ENCODE peak calls at places on chromosome 2, in five cellular contexts. S is stimulated activated CD4-positive, alpha-beta T cell treated with anti-CD3 and anti-CD28 coated beads, TNF-alpha, amount 100 ng/mL, for 1 hour; X is EH; M is cardiac fibroblast; Z is RCC 7860. C is an unnamed sample.

GRCh38 chr2:239002960-239003932 is 155.4 kb downstream of the TWIST2 start:
- DNase-seq in M (peak), X (peak), Z (no peak), S (no peak), C (no peak)

GRCh38 chr2:71526975-71527374 is 73.6 kb downstream of the DYSF start:
- DNase-seq in S (no peak), Z (no peak), M (no peak), X (no peak), C (no peak)

GRCh38 chr2:119011162-119011909 is 69.3 kb downstream of the MARCO start:
- DNase-seq in X (peak), Z (peak), S (no peak), M (peak), C (no peak)

GRCh38 chr2:128577141-128577930 is 258.7 kb upstream of the HS6ST1 start:
- DNase-seq in Z (no peak), S (no peak), X (no peak), M (no peak), C (no peak)

GRCh38 chr2:32553829-32554432 is 73.9 kb upstream of the TTC27 start:
- DNase-seq in S (no peak), X (peak), Z (peak), M (peak), C (peak)

GRCh38 chr2:240298803-240299709 is 136.4 kb upstream of the GPC1 start:
- DNase-seq in X (no peak), Z (no peak), M (no peak), S (no peak), C (no peak)

GRCh38 chr2:68849579-68850030 is 21.6 kb downstream of the BMP10 start:
- DNase-seq in M (peak), Z (peak), X (peak), S (no peak), C (no peak)

GRCh38 chr2:43174368-43175186 is 51.8 kb downstream of the ZFP36L2 start:
- DNase-seq in X (no peak), Z (no peak), S (peak), M (no peak), C (peak)

GRCh38 chr2:56687169-56687568 is 503.4 kb downstream of the CCDC85A start:
- DNase-seq in X (peak), M (peak), S (no peak), Z (no peak), C (no peak)

GRCh38 chr2:64652231-64653173 is 1.2 kb downstream of the SERTAD2 start:
- DNase-seq in Z (peak), X (peak), S (no peak), M (peak), C (no peak)

GRCh38 chr2:217418544-217418943 is 558.7 kb upstream of the TNP1 start:
- DNase-seq in S (no peak), M (no peak), X (no peak), Z (no peak), C (no peak)

GRCh38 chr2:238848941-238849853 is 1.3 kb downstream of the TWIST2 start:
- DNase-seq in S (no peak), M (peak), Z (no peak), X (peak), C (no peak)

GRCh38 chr2:9844581-9844980 is 1.3 kb downstream of the TAF1B start:
- DNase-seq in S (no peak), Z (no peak), X (peak), M (peak), C (no peak)

GRCh38 chr2:54704688-54705605 is 18.5 kb upstream of the EML6 start:
- DNase-seq in S (no peak), X (peak), Z (peak), M (peak), C (peak)

GRCh38 chr2:236955675-236956618 is 129.7 kb upstream of the COPS8 start:
- DNase-seq in S (no peak), Z (no peak), X (peak), M (no peak), C (no peak)

C was measured in naive thymus-derived CD4-positive, alpha-beta T cell.